ENCODE peak calls at places on chromosomes 1 and 21, in ten cellular contexts. K, I, O, B, C, F, S, W, G and X are unnamed samples.

GRCh38 chr21:31255846-31256395 is 88.1 kb downstream of the TIAM1 start:
- DNase-seq in C (no peak), W (no peak), O (no peak), I (no peak), G (no peak), B (no peak), F (no peak), K (no peak), S (no peak), X (no peak)

GRCh38 chr1:148373236-148373935 is 109.7 kb downstream of the PPIAL4G start:
- DNase-seq in K (no peak), S (no peak), B (no peak), G (no peak), O (no peak), W (no peak), I (no peak), C (no peak), F (no peak), X (no peak)

GRCh38 chr1:48109390-48110009 is 112.3 kb upstream of the TRABD2B start:
- DNase-seq in B (no peak), F (no peak), K (no peak), I (peak), G (peak), O (peak), S (peak), W (no peak), C (peak), X (no peak)

GRCh38 chr21:44383216-44383615 is 29.8 kb downstream of the TRPM2 start:
- DNase-seq in S (no peak), O (no peak), C (no peak), F (no peak), I (no peak), G (no peak), K (no peak), W (peak), B (no peak), X (no peak)

GRCh38 chr1:17922833-17923232 is 167.7 kb downstream of the ACTL8 start:
- DNase-seq in K (no peak), G (peak), W (no peak), I (peak), C (peak), B (no peak), F (peak), O (peak), S (no peak), X (no peak)

GRCh38 chr1:234755449-234755863 is 145.5 kb upstream of the IRF2BP2 start:
- DNase-seq in W (no peak), O (peak), B (peak), C (peak), G (peak), I (peak), F (peak), S (no peak), K (no peak), X (peak)

GRCh38 chr1:7171574-7171973 is 386.3 kb downstream of the CAMTA1 start:
- DNase-seq in I (no peak), G (no peak), W (no peak), F (no peak), K (no peak), B (no peak), C (no peak), O (no peak), S (no peak), X (no peak)

GRCh38 chr1:37035828-37036666 is 1.7 kb upstream of the GRIK3 start:
- DNase-seq in S (no peak), B (no peak), W (no peak), I (no peak), F (no peak), G (no peak), C (no peak), O (no peak), K (no peak), X (no peak)

GRCh38 chr21:46069719-46070279 is 28.1 kb upstream of the COL6A2 start:
- DNase-seq in W (no peak), O (no peak), K (no peak), F (no peak), C (no peak), S (no peak), B (no peak), I (no peak), G (no peak), X (peak)

GRCh38 chr1:41895552-41895951 is 23.2 kb downstream of the HIVEP3 start:
- DNase-seq in W (no peak), S (no peak), I (no peak), C (no peak), F (no peak), O (peak), B (no peak), K (no peak), G (no peak), X (no peak)

GRCh38 chr1:177257596-177257995 is 86.8 kb downstream of the BRINP2 start:
- DNase-seq in G (no peak), O (no peak), W (no peak), K (no peak), F (no peak), B (no peak), I (no peak), C (no peak), S (no peak), X (no peak)

GRCh38 chr1:77888071-77888428 is 374 bp upstream of the NEXN start:
- DNase-seq in C (peak), O (peak), G (peak), I (peak), W (no peak), B (no peak), K (no peak), S (no peak), F (no peak), X (no peak)

GRCh38 chr1:202565890-202566289 is 144.4 kb downstream of the SYT2 start:
- DNase-seq in I (no peak), F (no peak), B (no peak), K (no peak), C (no peak), S (no peak), O (no peak), G (no peak), W (peak), X (no peak)

GRCh38 chr1:21696931-21697330 is 27.8 kb upstream of the RAP1GAP start:
- DNase-seq in F (no peak), K (no peak), B (no peak), O (no peak), G (no peak), S (no peak), I (no peak), C (no peak), W (no peak), X (no peak)

GRCh38 chr1:206144605-206145004 is 27.4 kb upstream of the AVPR1B start:
- DNase-seq in W (no peak), I (no peak), K (no peak), O (no peak), F (no peak), G (no peak), B (no peak), C (no peak), S (no peak), X (no peak)

GRCh38 chr1:18422954-18423353 is 57.8 kb upstream of the KLHDC7A start:
- DNase-seq in S (no peak), K (no peak), I (no peak), C (no peak), F (no peak), G (no peak), W (no peak), O (no peak), B (no peak), X (no peak)

GRCh38 chr1:22916469-22916817 is 56.2 kb downstream of the LACTBL1 start:
- DNase-seq in C (no peak), W (no peak), B (no peak), K (no peak), I (no peak), S (no peak), F (no peak), O (no peak), G (no peak), X (no peak)

GRCh38 chr1:31708324-31708723 is 4.5 kb upstream of the COL16A1 start:
- DNase-seq in K (no peak), O (peak), W (no peak), S (no peak), B (no peak), C (peak), F (no peak), G (no peak), I (no peak), X (no peak)

GRCh38 chr1:198373376-198373775 is 167.1 kb downstream of the ATP6V1G3 start:
- DNase-seq in W (no peak), K (no peak), B (no peak), G (no peak), C (peak), F (no peak), I (no peak), O (peak), S (no peak), X (no peak)

GRCh38 chr1:153626929-153627796 is at the start of gene S100A13:
- DNase-seq in K (no peak), F (peak), I (peak), O (peak), S (peak), C (peak), G (peak), W (no peak), B (no peak), X (peak)

GRCh38 chr1:156435551-156436318 is 64.8 kb downstream of the MEF2D start:
- DNase-seq in B (no peak), K (no peak), I (no peak), W (no peak), F (no peak), O (no peak), S (no peak), C (no peak), G (no peak), X (no peak)

GRCh38 chr1:27873671-27874384 is 1.5 kb downstream of the THEMIS2 start:
- DNase-seq in F (peak), G (no peak), I (no peak), B (no peak), C (no peak), S (no peak), O (no peak), K (no peak), W (no peak), X (peak)

GRCh38 chr1:211564084-211564483 is 14.9 kb downstream of the SLC30A1 start:
- DNase-seq in K (no peak), G (no peak), C (no peak), W (no peak), O (no peak), F (no peak), I (no peak), S (no peak), B (no peak), X (no peak)

GRCh38 chr21:29347274-29347681 is 48.6 kb downstream of the BACH1 start:
- DNase-seq in K (no peak), W (no peak), S (no peak), G (no peak), O (no peak), I (peak), B (no peak), C (peak), F (no peak), X (no peak)

GRCh38 chr1:2819429-2819828 is 17.9 kb upstream of the TTC34 start:
- DNase-seq in W (no peak), I (no peak), K (no peak), C (no peak), B (no peak), F (no peak), S (no peak), G (no peak), O (no peak), X (no peak)

GRCh38 chr21:41112740-41113692 is 54.9 kb upstream of the BACE2 start:
- DNase-seq in B (no peak), G (peak), I (peak), F (no peak), O (peak), C (peak), K (no peak), S (peak), W (no peak), X (peak)

GRCh38 chr1:81912383-81912782 is 111.6 kb downstream of the ADGRL2 start:
- DNase-seq in F (no peak), K (no peak), C (no peak), G (no peak), S (no peak), O (no peak), I (no peak), B (no peak), W (no peak), X (no peak)